ENCODE peak calls at places on chromosome 22, in four cellular contexts. T is GM12891, M is H1, C is GM12892. Q is an unnamed sample.

GRCh38 chr22:24402460-24403192 is 24.8 kb upstream of the ADORA2A start:
- DNase-seq in M (no peak), C (no peak), T (no peak), Q (peak)

GRCh38 chr22:43085658-43086606 is 3.3 kb downstream of the TTLL1 start:
- DNase-seq in M (no peak), T (peak), C (no peak), Q (no peak)

GRCh38 chr22:18994780-18995711 is 59.0 kb upstream of the PRODH start:
- DNase-seq in T (no peak), M (no peak), C (no peak), Q (no peak)

GRCh38 chr22:42788021-42788420 is 67.4 kb upstream of the A4GALT start:
- DNase-seq in C (no peak), T (no peak), M (no peak), Q (no peak)

GRCh38 chr22:19065298-19065859 is 56.8 kb downstream of the DGCR2 start:
- DNase-seq in M (no peak), T (no peak), C (no peak), Q (no peak)

GRCh38 chr22:24550028-24550901 is 4.7 kb downstream of the GUCD1 start:
- DNase-seq in C (no peak), T (no peak), M (no peak), Q (no peak)

GRCh38 chr22:36942561-36942960 is 29.1 kb downstream of the CSF2RB start:
- DNase-seq in C (no peak), T (no peak), M (no peak), Q (no peak)

GRCh38 chr22:38831166-38831945 is 12.5 kb downstream of the NPTXR start:
- DNase-seq in T (no peak), C (no peak), M (no peak), Q (no peak)

GRCh38 chr22:24230911-24231656 is 13.8 kb downstream of the GGT5 start:
- DNase-seq in C (peak), M (peak), T (peak), Q (peak)

GRCh38 chr22:36285017-36285416 is 32.1 kb downstream of the APOL1 start:
- DNase-seq in C (no peak), T (no peak), M (no peak), Q (no peak)

GRCh38 chr22:37161442-37161841 is 11.7 kb upstream of the IL2RB start:
- DNase-seq in M (no peak), T (no peak), C (no peak), Q (no peak)

GRCh38 chr22:45376703-45377102 is 36.7 kb downstream of the SMC1B start:
- DNase-seq in T (no peak), C (no peak), M (no peak), Q (no peak)

GRCh38 chr22:32531228-32531627 is 56.6 kb downstream of the FBXO7 start:
- DNase-seq in C (no peak), T (no peak), M (no peak), Q (no peak)

GRCh38 chr22:46056169-46057041 is 79.4 kb upstream of the WNT7B start:
- DNase-seq in C (no peak), M (no peak), T (no peak), Q (peak)

GRCh38 chr22:44353063-44353440 is 40.3 kb upstream of the SHISAL1 start:
- DNase-seq in M (no peak), C (no peak), T (no peak), Q (no peak)

GRCh38 chr22:20178075-20178921 is 27.4 kb upstream of the CCDC188 start:
- DNase-seq in C (no peak), T (no peak), M (no peak), Q (no peak)

GRCh38 chr22:34973926-34974325 is 92.0 kb upstream of the ISX start:
- DNase-seq in M (no peak), T (no peak), C (no peak), Q (no peak)

GRCh38 chr22:44618400-44618799 is 83.6 kb upstream of the PRR5 start:
- DNase-seq in T (no peak), M (no peak), C (no peak), Q (peak)

GRCh38 chr22:46084943-46085830 is 65.1 kb upstream of the PPARA start:
- DNase-seq in C (no peak), T (no peak), M (no peak), Q (peak)

GRCh38 chr22:46009730-46010129 is 32.8 kb upstream of the WNT7B start:
- DNase-seq in C (no peak), T (no peak), M (no peak), Q (no peak)

GRCh38 chr22:49950396-49950994 is 10.1 kb upstream of the PIM3 start:
- DNase-seq in C (no peak), T (no peak), M (no peak), Q (no peak)

GRCh38 chr22:24969588-24970301 is 17.2 kb downstream of the KIAA1671 start:
- DNase-seq in T (no peak), M (no peak), C (no peak), Q (peak)

GRCh38 chr22:46373838-46374662 is 38.5 kb downstream of the TRMU start:
- DNase-seq in T (peak), M (no peak), C (no peak), Q (no peak)

GRCh38 chr22:24095816-24096215 is 84.7 kb downstream of the CABIN1 start:
- DNase-seq in C (no peak), T (no peak), M (no peak), Q (no peak)

GRCh38 chr22:25098445-25099081 is 101.1 kb upstream of the CRYBB3 start:
- DNase-seq in M (no peak), T (no peak), C (no peak), Q (no peak)

GRCh38 chr22:36452473-36453265 is 28.8 kb downstream of the TXN2 start:
- DNase-seq in M (no peak), C (no peak), T (no peak), Q (no peak)

GRCh38 chr22:40128989-40129388 is 48.7 kb upstream of the TNRC6B start:
- DNase-seq in T (peak), C (peak), M (no peak), Q (no peak)
- TF ChIP-seq TAF1 in T (no peak), C (no peak), M (no peak), Q (no peak)

DNA sequence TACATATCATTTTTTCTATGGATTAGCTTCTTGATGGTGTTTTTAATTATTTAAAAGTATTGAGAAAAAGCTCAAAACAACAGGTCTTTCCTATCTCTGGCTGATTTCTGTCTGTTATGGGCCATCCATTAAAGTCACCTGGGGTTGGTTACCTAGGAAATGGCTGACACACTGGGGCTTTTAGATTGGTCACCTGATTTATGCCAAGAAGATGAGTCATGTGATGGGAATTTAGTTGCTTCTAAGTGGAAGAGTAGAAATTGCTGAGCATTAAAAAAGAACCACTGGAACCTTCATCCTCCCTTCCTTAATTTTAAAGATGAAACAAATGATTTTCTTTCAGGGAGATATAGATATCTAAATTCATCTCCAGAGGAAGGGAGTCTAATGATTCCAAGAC is 48.8 kb upstream of the LARGE1 start:
- DNase-seq in C (no peak), M (no peak), T (no peak), Q (no peak)
- TF ChIP-seq TAF1 in C (no peak), M (no peak), T (no peak), Q (no peak)

DNA sequence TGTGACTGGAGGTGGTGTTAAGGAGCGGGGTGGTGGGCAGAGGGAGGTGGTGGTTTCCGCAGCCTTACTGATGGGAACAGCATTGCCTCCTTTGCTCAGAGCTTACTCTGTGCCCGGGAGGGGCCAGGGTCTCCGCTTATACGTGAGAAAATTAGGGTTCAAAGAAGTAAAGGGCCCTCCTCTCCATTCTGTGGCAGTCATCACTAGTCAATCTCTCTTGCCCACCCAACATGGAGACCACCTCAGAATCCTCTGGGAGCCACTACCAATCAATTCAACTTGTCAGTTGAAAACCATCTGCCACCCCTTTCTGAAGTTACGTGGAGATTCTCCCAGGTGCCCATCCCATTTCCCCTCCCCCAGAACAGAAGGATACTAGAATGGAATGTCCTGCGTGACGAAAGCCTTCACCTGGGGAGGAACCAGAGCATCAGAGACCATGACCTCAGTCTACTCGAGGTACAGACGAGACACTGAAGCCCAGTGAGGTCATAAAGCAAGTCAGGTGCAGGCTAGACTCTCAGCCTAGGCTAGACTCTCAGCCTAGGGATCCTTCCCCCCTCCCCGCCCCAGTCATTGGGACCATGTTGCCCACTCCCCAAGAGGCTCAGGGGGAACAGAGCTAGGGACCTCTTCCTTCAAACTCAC is 2.0 kb downstream of the SELENOM start:
- DNase-seq in C (no peak), T (no peak), M (no peak), Q (no peak)
- TF ChIP-seq TAF1 in C (no peak), T (no peak), M (no peak), Q (no peak)

DNA sequence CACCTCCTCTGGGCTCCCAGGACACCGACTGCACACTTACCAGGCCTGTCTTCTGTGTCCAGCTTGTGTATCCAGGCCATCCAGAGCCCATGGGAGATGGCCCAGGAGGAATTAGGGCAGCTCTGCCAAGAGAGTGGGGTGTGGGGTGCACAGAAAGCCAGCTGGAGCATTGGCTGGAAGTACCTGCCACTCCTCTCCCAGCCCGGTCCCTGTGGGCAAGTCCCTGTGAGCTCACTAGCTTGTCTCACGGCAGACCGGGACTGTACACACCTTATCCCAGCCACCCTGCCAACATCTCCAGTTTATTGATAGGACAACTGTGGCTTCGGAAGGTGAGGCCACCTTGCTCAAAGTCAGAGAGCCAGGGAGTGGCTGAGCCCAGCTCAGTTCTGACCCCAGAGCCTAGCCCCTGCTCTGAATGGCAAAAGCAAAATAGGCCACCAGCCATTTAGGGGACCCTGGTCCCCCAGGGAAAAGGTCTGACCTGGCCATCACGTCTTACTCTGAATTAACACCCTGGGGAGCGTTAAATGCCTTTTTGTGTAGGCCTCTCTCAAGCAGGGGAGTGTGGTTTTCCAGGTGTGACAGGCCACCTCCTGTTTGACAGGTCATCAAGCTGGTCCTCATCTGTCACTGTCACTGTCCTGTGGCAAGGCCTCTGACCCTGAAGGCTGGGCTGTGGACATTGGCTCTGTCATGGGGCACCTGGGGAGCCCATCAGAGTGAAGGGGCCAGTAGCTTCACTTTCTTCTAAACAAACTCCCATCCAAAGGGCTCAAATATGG is 15.1 kb downstream of the UQCR10 start:
- DNase-seq in T (no peak), M (no peak), C (no peak), Q (no peak)
- TF ChIP-seq TAF1 in T (no peak), M (no peak), C (no peak), Q (no peak)